ENCODE peak calls at places on chromosome 20, in ten cellular contexts. S, D, M, A, L, R, U, K, H and N are unnamed samples.

GRCh38 chr20:61725145-61725544 is 340.5 kb downstream of the TAF4 start:
- DNase-seq in S (no peak), D (no peak), M (no peak), A (no peak), L (no peak), R (no peak), U (no peak), K (no peak), H (no peak), N (no peak)

GRCh38 chr20:38109025-38109541 is 56.0 kb downstream of the TGM2 start:
- DNase-seq in S (no peak), D (no peak), M (no peak), A (no peak), L (no peak), R (no peak), U (no peak), K (peak; percentile 15), H (peak; percentile 98), N (peak; percentile 97)

GRCh38 chr20:47724910-47725247 is 60.4 kb downstream of the SULF2 start:
- DNase-seq in S (no peak), D (no peak), M (no peak), A (no peak), L (no peak), R (no peak), U (no peak), K (no peak), H (no peak), N (no peak)

GRCh38 chr20:36145877-36146707 is 8.4 kb upstream of the EPB41L1 start:
- DNase-seq in S (no peak), D (no peak), M (no peak), A (no peak), L (no peak), R (no peak), U (no peak), K (no peak), H (peak; percentile 51), N (peak; percentile 34)

GRCh38 chr20:57947421-57948176 is 237.8 kb upstream of the PMEPA1 start:
- DNase-seq in S (no peak), D (no peak), M (peak; percentile 21), A (no peak), L (no peak), R (no peak), U (no peak), K (no peak), H (peak; percentile 21), N (peak; percentile 13)

GRCh38 chr20:35467339-35468224 is 12.2 kb downstream of the CEP250 start:
- DNase-seq in S (no peak), D (peak; percentile 26), M (peak; percentile 65), A (no peak), L (no peak), R (no peak), U (no peak), K (peak; percentile 51), H (peak; percentile 83), N (peak; percentile 77)

GRCh38 chr20:54069501-54069971 is 858 bp downstream of the BCAS1 start:
- DNase-seq in S (no peak), D (no peak), M (no peak), A (no peak), L (no peak), R (no peak), U (no peak), K (no peak), H (no peak), N (peak; percentile 12)

GRCh38 chr20:64253000-64253383 is 2.6 kb upstream of the PCMTD2 start:
- DNase-seq in S (no peak), D (no peak), M (no peak), A (no peak), L (no peak), R (no peak), U (no peak), K (no peak), H (no peak), N (no peak)

GRCh38 chr20:33602826-33603590 is 59.1 kb upstream of the C20orf144 start:
- DNase-seq in S (no peak), D (no peak), M (peak; percentile 24), A (no peak), L (no peak), R (no peak), U (no peak), K (peak; percentile 42), H (no peak), N (no peak)

GRCh38 chr20:46240065-46240464 is 68.2 kb downstream of the CDH22 start:
- DNase-seq in S (no peak), D (no peak), M (no peak), A (no peak), L (no peak), R (no peak), U (no peak), K (no peak), H (no peak), N (no peak)

GRCh38 chr20:60512436-60512835 is 554.2 kb downstream of the CDH26 start:
- DNase-seq in S (no peak), D (no peak), M (peak; percentile 90), A (no peak), L (no peak), R (no peak), U (no peak), K (peak; percentile 1), H (peak; percentile 24), N (peak; percentile 58)

GRCh38 chr20:38165089-38165965 is at the start of gene TGM2:
- DNase-seq in S (no peak), D (peak; percentile 55), M (peak; percentile 77), A (peak; percentile 92), L (peak; percentile 79), R (peak; percentile 33), U (peak; percentile 43), K (peak; percentile 75), H (peak; percentile 65), N (peak; percentile 73)

GRCh38 chr20:10369723-10370090 is 64.3 kb downstream of the MKKS start:
- DNase-seq in S (no peak), D (no peak), M (peak; percentile 75), A (no peak), L (no peak), R (no peak), U (no peak), K (peak; percentile 84), H (peak; percentile 37), N (peak; percentile 76)

GRCh38 chr20:61520761-61521460 is 268.9 kb downstream of the CDH4 start:
- DNase-seq in S (no peak), D (peak; percentile 81), M (peak; percentile 92), A (no peak), L (no peak), R (no peak), U (no peak), K (peak; percentile 36), H (peak; percentile 56), N (peak; percentile 91)

GRCh38 chr20:41182296-41183212 is 45.2 kb downstream of the PLCG1 start:
- DNase-seq in S (no peak), D (no peak), M (no peak), A (no peak), L (no peak), R (no peak), U (no peak), K (no peak), H (no peak), N (no peak)

GRCh38 chr20:63586797-63587196 is 12.8 kb upstream of the HELZ2 start:
- DNase-seq in S (no peak), D (no peak), M (no peak), A (no peak), L (no peak), R (no peak), U (no peak), K (no peak), H (no peak), N (no peak)

GRCh38 chr20:14883324-14883723 is 545.9 kb upstream of the FLRT3 start:
- DNase-seq in S (no peak), D (no peak), M (no peak), A (no peak), L (no peak), R (no peak), U (no peak), K (no peak), H (no peak), N (no peak)

GRCh38 chr20:38997622-38998021 is 35.5 kb downstream of the DHX35 start:
- DNase-seq in S (no peak), D (no peak), M (no peak), A (no peak), L (peak; percentile 34), R (no peak), U (peak; percentile 54), K (no peak), H (no peak), N (no peak)

GRCh38 chr20:10339609-10340008 is 94.4 kb downstream of the MKKS start:
- DNase-seq in S (no peak), D (no peak), M (no peak), A (no peak), L (no peak), R (no peak), U (no peak), K (no peak), H (no peak), N (no peak)

GRCh38 chr20:17558154-17558940 is 11.5 kb upstream of the DSTN start:
- DNase-seq in S (no peak), D (peak; percentile 63), M (peak; percentile 97), A (peak; percentile 81), L (no peak), R (no peak), U (no peak), K (peak; percentile 89), H (peak; percentile 93), N (peak; percentile 95)

GRCh38 chr20:9081423-9081966 is 12.6 kb downstream of the PLCB4 start:
- DNase-seq in S (no peak), D (no peak), M (no peak), A (no peak), L (no peak), R (no peak), U (no peak), K (no peak), H (no peak), N (no peak)

GRCh38 chr20:10922941-10923340 is 249.1 kb upstream of the JAG1 start:
- DNase-seq in S (no peak), D (peak; percentile 23), M (peak; percentile 92), A (no peak), L (no peak), R (no peak), U (no peak), K (peak; percentile 85), H (peak; percentile 89), N (peak; percentile 96)

GRCh38 chr20:2485662-2486061 is 15.1 kb upstream of the SNRPB start:
- DNase-seq in S (no peak), D (no peak), M (no peak), A (peak; percentile 24), L (no peak), R (no peak), U (no peak), K (no peak), H (no peak), N (no peak)

GRCh38 chr20:5980720-5981119 is 30.3 kb downstream of the MCM8 start:
- DNase-seq in S (no peak), D (no peak), M (no peak), A (no peak), L (no peak), R (no peak), U (no peak), K (no peak), H (no peak), N (no peak)

GRCh38 chr20:3889489-3890409 is 562 bp downstream of the PANK2 start:
- DNase-seq in S (no peak), D (no peak), M (peak; percentile 40), A (peak; percentile 64), L (no peak), R (peak; percentile 40), U (peak; percentile 61), K (peak; percentile 30), H (no peak), N (no peak)

GRCh38 chr20:14470977-14471642 is 133.7 kb upstream of the FLRT3 start:
- DNase-seq in S (no peak), D (no peak), M (no peak), A (no peak), L (no peak), R (no peak), U (no peak), K (no peak), H (no peak), N (no peak)

GRCh38 chr20:19453781-19454310 is 241.4 kb downstream of the SLC24A3 start:
- DNase-seq in S (no peak), D (no peak), M (no peak), A (no peak), L (no peak), R (no peak), U (no peak), K (no peak), H (no peak), N (no peak)

GRCh38 chr20:32841174-32841573 is 17.5 kb upstream of the EFCAB8 start:
- DNase-seq in S (no peak), D (no peak), M (no peak), A (no peak), L (no peak), R (no peak), U (peak; percentile 24), K (no peak), H (no peak), N (no peak)